ENCODE peak calls at places on chromosomes 3 and 15, in four cellular contexts. T is stimulated activated CD4-positive, alpha-beta T cell treated with anti-CD3 and anti-CD28 coated beads, Interleukin-12 subunit alpha, Interleukin-12 subunit beta, amount 100 ng/mL, for 4 hours; B is spleen; V is fibroblast of the aortic adventitia. O is an unnamed sample.
A peak's percentile ranks its signal among the peaks of the same experiment; 100 is the strongest.

GRCh38 chr3:3991598-3991997 is 192.4 kb downstream of the LRRN1 start:
- DNase-seq in T (no peak), B (no peak), V (no peak), O (no peak)

GRCh38 chr15:28885289-28885629 is 515 bp upstream of the APBA2 start:
- DNase-seq in T (no peak), B (no peak), V (no peak), O (no peak)

GRCh38 chr15:93235926-93236781 is 147.1 kb upstream of the RGMA start:
- DNase-seq in T (no peak), B (no peak), V (no peak), O (no peak)

GRCh38 chr3:3665546-3665945 is 133.7 kb upstream of the LRRN1 start:
- DNase-seq in T (no peak), B (no peak), V (no peak), O (no peak)

GRCh38 chr3:193737191-193737751 is 144.3 kb downstream of the OPA1 start:
- DNase-seq in T (no peak), B (no peak), V (no peak), O (no peak)

GRCh38 chr3:55782806-55783205 is 295.7 kb upstream of the WNT5A start:
- DNase-seq in T (no peak), B (no peak), V (no peak), O (no peak)

GRCh38 chr3:149883134-149883533 is 70.1 kb downstream of the RNF13 start:
- DNase-seq in T (no peak), B (no peak), V (no peak), O (no peak)

GRCh38 chr15:41501191-41501917 is 7.7 kb downstream of the ITPKA start:
- DNase-seq in T (peak; percentile 33), B (peak; percentile 83), V (no peak), O (no peak)

GRCh38 chr15:65336767-65337435 is 32.4 kb downstream of the RNU5B-1 start:
- DNase-seq in T (no peak), B (peak; percentile 63), V (no peak), O (no peak)

GRCh38 chr3:71309886-71310285 is 273.6 kb downstream of the FOXP1 start:
- DNase-seq in T (no peak), B (no peak), V (peak; percentile 35), O (no peak)

O was measured in effector CD8-positive, alpha-beta T cell.